ENCODE peak calls at places on chromosomes 1 and 21, in five cellular contexts. I, P, Y, M and N are unnamed samples.

GRCh38 chr1:21239181-21239580 is 51.1 kb downstream of the ECE1 start:
- DNase-seq in I (no peak), P (peak), Y (peak), M (no peak), N (no peak)

GRCh38 chr1:39141925-39142324 is 62.6 kb upstream of the MACF1 start:
- DNase-seq in I (no peak), P (no peak), Y (no peak), M (no peak), N (no peak)

GRCh38 chr1:204647114-204647804 is 38.3 kb downstream of the LRRN2 start:
- DNase-seq in I (no peak), P (peak), Y (peak), M (peak), N (no peak)

GRCh38 chr1:205913451-205914204 is 29.6 kb downstream of the SLC26A9 start:
- DNase-seq in I (no peak), P (no peak), Y (no peak), M (peak), N (no peak)

GRCh38 chr1:155455588-155456195 is 106.9 kb downstream of the ASH1L start:
- DNase-seq in I (no peak), P (no peak), Y (no peak), M (peak), N (no peak)

GRCh38 chr1:237033804-237034203 is 8.2 kb upstream of the RYR2 start:
- DNase-seq in I (no peak), P (no peak), Y (no peak), M (no peak), N (no peak)

GRCh38 chr1:181127898-181128453 is 39.5 kb downstream of the IER5 start:
- DNase-seq in I (no peak), P (no peak), Y (no peak), M (peak), N (peak)

GRCh38 chr1:45018599-45019230 is 6.7 kb downstream of the UROD start:
- DNase-seq in I (peak), P (peak), Y (no peak), M (peak), N (peak)

GRCh38 chr1:85224734-85225623 is 24.2 kb upstream of the SYDE2 start:
- DNase-seq in I (no peak), P (no peak), Y (no peak), M (no peak), N (no peak)

GRCh38 chr1:36203554-36204346 is 20.5 kb upstream of the THRAP3 start:
- DNase-seq in I (no peak), P (no peak), Y (peak), M (peak), N (no peak)

GRCh38 chr1:79190074-79190473 is 183.5 kb upstream of the ADGRL4 start:
- DNase-seq in I (no peak), P (no peak), Y (no peak), M (no peak), N (peak)

GRCh38 chr1:109704173-109704572 is 7.9 kb upstream of the GSTM5 start:
- DNase-seq in I (no peak), P (no peak), Y (no peak), M (no peak), N (no peak)

GRCh38 chr1:11997081-11997851 is 17.0 kb downstream of the MFN2 start:
- DNase-seq in I (no peak), P (no peak), Y (no peak), M (no peak), N (no peak)

GRCh38 chr21:14989359-14989758 is 75.4 kb downstream of the NRIP1 start:
- DNase-seq in I (no peak), P (no peak), Y (no peak), M (peak), N (no peak)

GRCh38 chr1:26535201-26535600 is 5.6 kb downstream of the RPS6KA1 start:
- DNase-seq in I (no peak), P (no peak), Y (peak), M (no peak), N (no peak)

GRCh38 chr21:28516996-28517592 is 475.6 kb downstream of the LTN1 start:
- DNase-seq in I (no peak), P (peak), Y (peak), M (peak), N (peak)

GRCh38 chr1:32878183-32878582 is 7.5 kb upstream of the FNDC5 start:
- DNase-seq in I (peak), P (peak), Y (peak), M (peak), N (no peak)

GRCh38 chr1:60265560-60266535 is 192.3 kb upstream of the C1orf87 start:
- DNase-seq in I (no peak), P (peak), Y (no peak), M (peak), N (no peak)

GRCh38 chr1:46549697-46550681 is 1.5 kb downstream of the KNCN start:
- DNase-seq in I (no peak), P (no peak), Y (no peak), M (peak), N (no peak)

GRCh38 chr21:45872902-45873301 is 108.7 kb upstream of the COL6A1 start:
- DNase-seq in I (no peak), P (no peak), Y (no peak), M (no peak), N (no peak)

GRCh38 chr1:61323681-61324328 is 241.4 kb downstream of the NFIA start:
- DNase-seq in I (no peak), P (peak), Y (no peak), M (no peak), N (no peak)

GRCh38 chr1:44484155-44484688 is 79.2 kb downstream of the RNF220 start:
- DNase-seq in I (no peak), P (no peak), Y (no peak), M (peak), N (no peak)

GRCh38 chr1:232599178-232600041 is 30.5 kb downstream of the SIPA1L2 start:
- DNase-seq in I (no peak), P (no peak), Y (no peak), M (no peak), N (no peak)

GRCh38 chr1:47709302-47710074 is 271.6 kb downstream of the FOXD2 start:
- DNase-seq in I (no peak), P (peak), Y (peak), M (no peak), N (peak)

GRCh38 chr1:91687452-91687851 is 186.8 kb downstream of the CDC7 start:
- DNase-seq in I (no peak), P (no peak), Y (no peak), M (peak), N (no peak)

GRCh38 chr1:98783821-98784220 is 122.3 kb downstream of the SNX7 start:
- DNase-seq in I (no peak), P (no peak), Y (no peak), M (no peak), N (no peak)

GRCh38 chr1:178385662-178386061 is 111.1 kb downstream of the CLEC20A start:
- DNase-seq in I (no peak), P (no peak), Y (no peak), M (no peak), N (no peak)

GRCh38 chr21:46093668-46094400 is 4.1 kb upstream of the COL6A2 start:
- DNase-seq in I (no peak), P (no peak), Y (no peak), M (no peak), N (no peak)

GRCh38 chr1:114337417-114337816 is 173.6 kb downstream of the TRIM33 start:
- DNase-seq in I (no peak), P (no peak), Y (no peak), M (no peak), N (no peak)

GRCh38 chr1:32498751-32499150 is 33.9 kb downstream of the ZBTB8B start:
- DNase-seq in I (no peak), P (no peak), Y (no peak), M (no peak), N (no peak)

GRCh38 chr1:185539277-185539943 is 194.8 kb upstream of the HMCN1 start:
- DNase-seq in I (no peak), P (no peak), Y (no peak), M (no peak), N (no peak)

GRCh38 chr1:108560143-108560429 is 186 bp downstream of the EEIG2 start:
- DNase-seq in I (no peak), P (no peak), Y (no peak), M (no peak), N (no peak)

GRCh38 chr1:37755290-37755689 is 9.6 kb downstream of the EPHA10 start:
- DNase-seq in I (no peak), P (peak), Y (peak), M (no peak), N (no peak)

GRCh38 chr1:29055160-29055559 is 68.5 kb downstream of the TMEM200B start:
- DNase-seq in I (no peak), P (no peak), Y (no peak), M (peak), N (no peak)

GRCh38 chr1:224059897-224060462 is 53.9 kb upstream of the FBXO28 start:
- DNase-seq in I (no peak), P (no peak), Y (no peak), M (no peak), N (no peak)

GRCh38 chr1:36382231-36382630 is 3.5 kb downstream of the STK40 start:
- DNase-seq in I (no peak), P (no peak), Y (no peak), M (no peak), N (no peak)

GRCh38 chr21:42276526-42277154 is 38.6 kb downstream of the TFF3 start:
- DNase-seq in I (no peak), P (no peak), Y (no peak), M (no peak), N (no peak)
- TF ChIP-seq CTCF in I (no peak), P (no peak), Y (no peak), M (no peak), N (no peak)

DNA sequence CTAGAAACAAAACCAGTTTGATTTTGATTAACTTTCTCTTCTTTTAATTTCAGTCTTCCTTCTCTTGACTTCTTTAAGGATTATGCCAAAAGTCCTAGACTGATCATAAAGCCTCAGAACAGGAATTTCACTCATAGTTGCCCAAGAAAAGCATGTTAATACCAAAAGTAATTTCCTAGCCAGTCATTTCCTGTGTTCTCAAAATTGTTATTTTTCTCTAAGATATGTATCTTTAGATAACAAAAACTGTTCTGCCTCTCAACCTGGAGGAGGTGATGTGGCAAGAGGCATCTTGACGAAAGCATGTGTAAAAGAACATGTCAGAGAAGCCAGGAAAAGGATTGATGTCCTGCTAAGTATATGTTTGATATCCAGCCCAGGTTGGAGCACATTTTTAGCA is 78.0 kb upstream of the IPO9 start:
- DNase-seq in I (no peak), P (no peak), Y (no peak), M (peak), N (no peak)
- TF ChIP-seq CTCF in I (no peak), P (no peak), Y (no peak), M (no peak), N (no peak)

GRCh38 chr1:158509471-158510161 is 37.6 kb downstream of the OR10R2 start:
- DNase-seq in I (no peak), P (no peak), Y (no peak), M (no peak), N (no peak)

GRCh38 chr1:158507511-158507910 is 35.5 kb downstream of the OR10R2 start:
- DNase-seq in I (no peak), P (no peak), Y (no peak), M (no peak), N (no peak)

GRCh38 chr1:158506369-158506987 is 34.5 kb downstream of the OR10R2 start:
- DNase-seq in I (no peak), P (no peak), Y (peak), M (peak), N (no peak)
- TF ChIP-seq CTCF in I (peak), P (no peak), Y (peak), M (peak), N (peak)

DNA sequence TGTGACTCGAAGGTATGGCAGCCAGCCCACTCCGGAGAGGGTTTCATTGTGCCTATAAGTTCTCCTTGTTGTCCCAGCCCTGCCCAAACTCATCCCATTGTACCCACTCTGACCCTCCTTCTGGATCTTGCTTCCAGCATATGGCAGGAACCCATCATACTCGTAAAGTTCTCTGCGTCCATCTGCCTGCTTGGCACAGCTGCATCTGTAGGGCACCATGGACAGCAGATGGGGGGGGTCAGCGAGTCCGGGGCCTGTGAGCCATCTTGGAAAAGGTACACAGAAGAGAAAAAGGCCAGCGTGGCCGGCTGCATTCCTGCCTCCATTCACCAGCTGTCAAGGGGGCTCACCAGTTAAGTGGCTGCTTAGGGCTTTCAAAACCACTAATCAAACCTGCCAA is 94.9 kb upstream of the IGSF21 start:
- DNase-seq in I (no peak), P (no peak), Y (no peak), M (no peak), N (no peak)
- TF ChIP-seq CTCF in I (no peak), P (no peak), Y (no peak), M (no peak), N (no peak)

GRCh38 chr21:37220981-37221664 is 46.0 kb downstream of the VPS26C start:
- DNase-seq in I (peak), P (peak), Y (peak), M (peak), N (peak)
- TF ChIP-seq CTCF in I (peak), P (peak), Y (peak), M (no peak), N (peak)

DNA sequence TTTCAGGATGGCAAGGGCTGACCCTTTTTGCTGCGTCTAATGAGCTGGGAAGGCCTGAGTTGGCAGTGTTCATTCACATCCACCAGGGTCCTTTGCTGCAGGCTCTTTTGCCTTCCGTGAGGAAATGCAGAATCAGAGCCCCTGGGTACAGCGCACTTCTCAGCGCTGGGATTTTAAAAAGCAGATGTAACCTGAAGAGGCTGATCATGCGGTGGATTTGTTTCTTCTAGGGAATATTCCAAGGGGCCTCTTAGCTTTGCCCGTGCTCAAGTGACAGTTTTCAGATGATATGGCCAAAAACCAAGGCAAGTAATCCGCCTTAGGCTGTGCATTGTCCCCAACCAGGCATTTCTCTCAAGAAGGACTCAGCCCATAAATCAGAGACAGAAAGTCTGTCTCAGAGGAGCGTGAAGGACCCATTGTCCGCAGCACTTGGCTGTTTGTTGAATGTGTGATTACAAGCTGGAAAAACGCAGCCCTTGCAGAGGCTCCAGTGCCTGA is 237.6 kb downstream of the PTPRC start:
- DNase-seq in I (no peak), P (no peak), Y (no peak), M (no peak), N (no peak)
- TF ChIP-seq CTCF in I (no peak), P (no peak), Y (no peak), M (no peak), N (no peak)

GRCh38 chr1:217048104-217048707 is 325.0 kb upstream of the ESRRG start:
- DNase-seq in I (no peak), P (no peak), Y (peak), M (no peak), N (no peak)
- TF ChIP-seq CTCF in I (no peak), P (no peak), Y (peak), M (peak), N (peak)

GRCh38 chr1:170670751-170671628 is 7.1 kb downstream of the PRRX1 start:
- DNase-seq in I (no peak), P (no peak), Y (peak), M (peak), N (no peak)
- TF ChIP-seq CTCF in I (peak), P (no peak), Y (peak), M (peak), N (peak)